ENCODE peak calls at places on chromosomes 13 and 19, in ten cellular contexts. One of them, this sample, is unnamed.

GRCh38 chr13:113747291-113747833 is 11.7 kb upstream of the TMEM255B start:
- DNase-seq in fibroblast of mammary gland: no peak
- DNase-seq in activated CD4-positive, alpha-beta T cell treated with anti-CD3 and anti-CD28 coated beads, Interleukin-2, amount 50 U/mL, for 48 hours: no peak
- DNase-seq in activated naive CD8-positive, alpha-beta T cell treated with anti-CD3 and anti-CD28 coated beads, Interleukin-2, amount 50 U/mL, for 24 hours: no peak
- DNase-seq in GM04504: no peak
- DNase-seq in occipital lobe: no peak
- DNase-seq in NCI-H526 treated with DMSO at 0.1 percent for 48 hours: no peak
- DNase-seq in anterior cingulate cortex: no peak
- DNase-seq in smooth muscle cell of the brain vasculature: no peak
- DNase-seq in NCI-H1930: no peak
- DNase-seq in this sample: no peak

GRCh38 chr19:19900124-19900523 is 622 bp upstream of the ZNF93 start:
- DNase-seq in fibroblast of mammary gland: peak
- DNase-seq in smooth muscle cell of the brain vasculature: no peak
- DNase-seq in anterior cingulate cortex: no peak
- DNase-seq in GM04504: peak
- DNase-seq in activated naive CD8-positive, alpha-beta T cell treated with anti-CD3 and anti-CD28 coated beads, Interleukin-2, amount 50 U/mL, for 24 hours: peak
- DNase-seq in NCI-H1930: no peak
- DNase-seq in NCI-H526 treated with DMSO at 0.1 percent for 48 hours: no peak
- DNase-seq in activated CD4-positive, alpha-beta T cell treated with anti-CD3 and anti-CD28 coated beads, Interleukin-2, amount 50 U/mL, for 48 hours: peak
- DNase-seq in occipital lobe: no peak
- DNase-seq in this sample: no peak

GRCh38 chr19:54420383-54421168 is 5.3 kb downstream of the TTYH1 start:
- DNase-seq in GM04504: no peak
- DNase-seq in NCI-H1930: no peak
- DNase-seq in NCI-H526 treated with DMSO at 0.1 percent for 48 hours: no peak
- DNase-seq in smooth muscle cell of the brain vasculature: no peak
- DNase-seq in activated CD4-positive, alpha-beta T cell treated with anti-CD3 and anti-CD28 coated beads, Interleukin-2, amount 50 U/mL, for 48 hours: no peak
- DNase-seq in fibroblast of mammary gland: peak
- DNase-seq in anterior cingulate cortex: peak
- DNase-seq in occipital lobe: peak
- DNase-seq in activated naive CD8-positive, alpha-beta T cell treated with anti-CD3 and anti-CD28 coated beads, Interleukin-2, amount 50 U/mL, for 24 hours: no peak
- DNase-seq in this sample: no peak

GRCh38 chr13:113972451-113973217 is 1.2 kb downstream of the C13orf46 start:
- DNase-seq in NCI-H1930: no peak
- DNase-seq in fibroblast of mammary gland: no peak
- DNase-seq in smooth muscle cell of the brain vasculature: no peak
- DNase-seq in NCI-H526 treated with DMSO at 0.1 percent for 48 hours: no peak
- DNase-seq in activated naive CD8-positive, alpha-beta T cell treated with anti-CD3 and anti-CD28 coated beads, Interleukin-2, amount 50 U/mL, for 24 hours: no peak
- DNase-seq in anterior cingulate cortex: no peak
- DNase-seq in activated CD4-positive, alpha-beta T cell treated with anti-CD3 and anti-CD28 coated beads, Interleukin-2, amount 50 U/mL, for 48 hours: no peak
- DNase-seq in GM04504: no peak
- DNase-seq in occipital lobe: no peak
- DNase-seq in this sample: no peak

GRCh38 chr13:30486230-30487074 is 20.7 kb upstream of the HMGB1 start:
- DNase-seq in fibroblast of mammary gland: no peak
- DNase-seq in GM04504: no peak
- DNase-seq in NCI-H526 treated with DMSO at 0.1 percent for 48 hours: no peak
- DNase-seq in activated CD4-positive, alpha-beta T cell treated with anti-CD3 and anti-CD28 coated beads, Interleukin-2, amount 50 U/mL, for 48 hours: no peak
- DNase-seq in smooth muscle cell of the brain vasculature: no peak
- DNase-seq in NCI-H1930: no peak
- DNase-seq in activated naive CD8-positive, alpha-beta T cell treated with anti-CD3 and anti-CD28 coated beads, Interleukin-2, amount 50 U/mL, for 24 hours: no peak
- DNase-seq in occipital lobe: no peak
- DNase-seq in anterior cingulate cortex: no peak
- DNase-seq in this sample: no peak

GRCh38 chr19:42683917-42684513 is 56.3 kb downstream of the PSG3 start:
- DNase-seq in occipital lobe: no peak
- DNase-seq in smooth muscle cell of the brain vasculature: no peak
- DNase-seq in activated CD4-positive, alpha-beta T cell treated with anti-CD3 and anti-CD28 coated beads, Interleukin-2, amount 50 U/mL, for 48 hours: peak
- DNase-seq in fibroblast of mammary gland: peak
- DNase-seq in NCI-H1930: no peak
- DNase-seq in anterior cingulate cortex: no peak
- DNase-seq in GM04504: peak
- DNase-seq in NCI-H526 treated with DMSO at 0.1 percent for 48 hours: no peak
- DNase-seq in activated naive CD8-positive, alpha-beta T cell treated with anti-CD3 and anti-CD28 coated beads, Interleukin-2, amount 50 U/mL, for 24 hours: peak
- DNase-seq in this sample: no peak

GRCh38 chr13:78593652-78594494 is 9.5 kb downstream of the POU4F1 start:
- DNase-seq in fibroblast of mammary gland: no peak
- DNase-seq in anterior cingulate cortex: no peak
- DNase-seq in smooth muscle cell of the brain vasculature: no peak
- DNase-seq in activated CD4-positive, alpha-beta T cell treated with anti-CD3 and anti-CD28 coated beads, Interleukin-2, amount 50 U/mL, for 48 hours: no peak
- DNase-seq in occipital lobe: no peak
- DNase-seq in NCI-H1930: no peak
- DNase-seq in activated naive CD8-positive, alpha-beta T cell treated with anti-CD3 and anti-CD28 coated beads, Interleukin-2, amount 50 U/mL, for 24 hours: no peak
- DNase-seq in GM04504: no peak
- DNase-seq in NCI-H526 treated with DMSO at 0.1 percent for 48 hours: peak
- DNase-seq in this sample: peak

GRCh38 chr19:7869910-7870511 is 4.2 kb downstream of the PRR36 start:
- DNase-seq in activated naive CD8-positive, alpha-beta T cell treated with anti-CD3 and anti-CD28 coated beads, Interleukin-2, amount 50 U/mL, for 24 hours: peak
- DNase-seq in fibroblast of mammary gland: peak
- DNase-seq in smooth muscle cell of the brain vasculature: no peak
- DNase-seq in NCI-H526 treated with DMSO at 0.1 percent for 48 hours: no peak
- DNase-seq in NCI-H1930: no peak
- DNase-seq in activated CD4-positive, alpha-beta T cell treated with anti-CD3 and anti-CD28 coated beads, Interleukin-2, amount 50 U/mL, for 48 hours: peak
- DNase-seq in anterior cingulate cortex: no peak
- DNase-seq in GM04504: no peak
- DNase-seq in occipital lobe: peak
- DNase-seq in this sample: no peak

GRCh38 chr13:110154370-110155031 is 152.5 kb downstream of the COL4A1 start:
- DNase-seq in fibroblast of mammary gland: no peak
- DNase-seq in GM04504: no peak
- DNase-seq in smooth muscle cell of the brain vasculature: no peak
- DNase-seq in NCI-H526 treated with DMSO at 0.1 percent for 48 hours: no peak
- DNase-seq in activated naive CD8-positive, alpha-beta T cell treated with anti-CD3 and anti-CD28 coated beads, Interleukin-2, amount 50 U/mL, for 24 hours: no peak
- DNase-seq in anterior cingulate cortex: no peak
- DNase-seq in NCI-H1930: no peak
- DNase-seq in activated CD4-positive, alpha-beta T cell treated with anti-CD3 and anti-CD28 coated beads, Interleukin-2, amount 50 U/mL, for 48 hours: no peak
- DNase-seq in occipital lobe: no peak
- DNase-seq in this sample: no peak

GRCh38 chr19:2097330-2098327 is 914 bp downstream of the IZUMO4 start:
- DNase-seq in anterior cingulate cortex: peak
- DNase-seq in occipital lobe: no peak
- DNase-seq in fibroblast of mammary gland: no peak
- DNase-seq in GM04504: no peak
- DNase-seq in activated CD4-positive, alpha-beta T cell treated with anti-CD3 and anti-CD28 coated beads, Interleukin-2, amount 50 U/mL, for 48 hours: peak
- DNase-seq in activated naive CD8-positive, alpha-beta T cell treated with anti-CD3 and anti-CD28 coated beads, Interleukin-2, amount 50 U/mL, for 24 hours: peak
- DNase-seq in NCI-H526 treated with DMSO at 0.1 percent for 48 hours: no peak
- DNase-seq in NCI-H1930: no peak
- DNase-seq in smooth muscle cell of the brain vasculature: no peak
- DNase-seq in this sample: no peak

GRCh38 chr13:93345642-93346220 is 119.1 kb downstream of the GPC6 start:
- DNase-seq in NCI-H1930: no peak
- DNase-seq in NCI-H526 treated with DMSO at 0.1 percent for 48 hours: no peak
- DNase-seq in smooth muscle cell of the brain vasculature: no peak
- DNase-seq in activated naive CD8-positive, alpha-beta T cell treated with anti-CD3 and anti-CD28 coated beads, Interleukin-2, amount 50 U/mL, for 24 hours: no peak
- DNase-seq in activated CD4-positive, alpha-beta T cell treated with anti-CD3 and anti-CD28 coated beads, Interleukin-2, amount 50 U/mL, for 48 hours: no peak
- DNase-seq in GM04504: no peak
- DNase-seq in anterior cingulate cortex: no peak
- DNase-seq in occipital lobe: no peak
- DNase-seq in fibroblast of mammary gland: no peak
- DNase-seq in this sample: no peak

GRCh38 chr13:49567501-49567900 is 17.9 kb downstream of the RCBTB1 start:
- DNase-seq in occipital lobe: no peak
- DNase-seq in fibroblast of mammary gland: no peak
- DNase-seq in NCI-H1930: no peak
- DNase-seq in activated CD4-positive, alpha-beta T cell treated with anti-CD3 and anti-CD28 coated beads, Interleukin-2, amount 50 U/mL, for 48 hours: no peak
- DNase-seq in anterior cingulate cortex: no peak
- DNase-seq in NCI-H526 treated with DMSO at 0.1 percent for 48 hours: no peak
- DNase-seq in activated naive CD8-positive, alpha-beta T cell treated with anti-CD3 and anti-CD28 coated beads, Interleukin-2, amount 50 U/mL, for 24 hours: no peak
- DNase-seq in smooth muscle cell of the brain vasculature: no peak
- DNase-seq in GM04504: no peak
- DNase-seq in this sample: no peak

GRCh38 chr19:55546822-55547614 is 1.7 kb upstream of the SBK3 start:
- DNase-seq in NCI-H526 treated with DMSO at 0.1 percent for 48 hours: no peak
- DNase-seq in activated naive CD8-positive, alpha-beta T cell treated with anti-CD3 and anti-CD28 coated beads, Interleukin-2, amount 50 U/mL, for 24 hours: no peak
- DNase-seq in occipital lobe: peak
- DNase-seq in fibroblast of mammary gland: peak
- DNase-seq in anterior cingulate cortex: no peak
- DNase-seq in smooth muscle cell of the brain vasculature: no peak
- DNase-seq in activated CD4-positive, alpha-beta T cell treated with anti-CD3 and anti-CD28 coated beads, Interleukin-2, amount 50 U/mL, for 48 hours: no peak
- DNase-seq in GM04504: no peak
- DNase-seq in NCI-H1930: no peak
- DNase-seq in this sample: no peak

GRCh38 chr13:104111031-104111430 is 1044.8 kb upstream of the SLC10A2 start:
- DNase-seq in smooth muscle cell of the brain vasculature: no peak
- DNase-seq in NCI-H1930: no peak
- DNase-seq in activated naive CD8-positive, alpha-beta T cell treated with anti-CD3 and anti-CD28 coated beads, Interleukin-2, amount 50 U/mL, for 24 hours: no peak
- DNase-seq in NCI-H526 treated with DMSO at 0.1 percent for 48 hours: no peak
- DNase-seq in GM04504: no peak
- DNase-seq in activated CD4-positive, alpha-beta T cell treated with anti-CD3 and anti-CD28 coated beads, Interleukin-2, amount 50 U/mL, for 48 hours: no peak
- DNase-seq in fibroblast of mammary gland: no peak
- DNase-seq in occipital lobe: no peak
- DNase-seq in anterior cingulate cortex: no peak
- DNase-seq in this sample: no peak

GRCh38 chr19:29843180-29844051 is 31.6 kb downstream of the CCNE1 start:
- DNase-seq in GM04504: no peak
- DNase-seq in smooth muscle cell of the brain vasculature: no peak
- DNase-seq in fibroblast of mammary gland: peak
- DNase-seq in NCI-H1930: no peak
- DNase-seq in anterior cingulate cortex: no peak
- DNase-seq in activated naive CD8-positive, alpha-beta T cell treated with anti-CD3 and anti-CD28 coated beads, Interleukin-2, amount 50 U/mL, for 24 hours: no peak
- DNase-seq in activated CD4-positive, alpha-beta T cell treated with anti-CD3 and anti-CD28 coated beads, Interleukin-2, amount 50 U/mL, for 48 hours: no peak
- DNase-seq in occipital lobe: peak
- DNase-seq in NCI-H526 treated with DMSO at 0.1 percent for 48 hours: no peak
- DNase-seq in this sample: no peak

GRCh38 chr13:85497652-85498051 is 301.6 kb downstream of the SLITRK6 start:
- DNase-seq in occipital lobe: no peak
- DNase-seq in activated naive CD8-positive, alpha-beta T cell treated with anti-CD3 and anti-CD28 coated beads, Interleukin-2, amount 50 U/mL, for 24 hours: no peak
- DNase-seq in activated CD4-positive, alpha-beta T cell treated with anti-CD3 and anti-CD28 coated beads, Interleukin-2, amount 50 U/mL, for 48 hours: no peak
- DNase-seq in NCI-H1930: no peak
- DNase-seq in NCI-H526 treated with DMSO at 0.1 percent for 48 hours: no peak
- DNase-seq in anterior cingulate cortex: no peak
- DNase-seq in smooth muscle cell of the brain vasculature: peak
- DNase-seq in GM04504: peak
- DNase-seq in fibroblast of mammary gland: peak
- DNase-seq in this sample: no peak

GRCh38 chr19:869245-870177 is 10.0 kb downstream of the CFD start:
- DNase-seq in smooth muscle cell of the brain vasculature: peak
- DNase-seq in activated CD4-positive, alpha-beta T cell treated with anti-CD3 and anti-CD28 coated beads, Interleukin-2, amount 50 U/mL, for 48 hours: no peak
- DNase-seq in NCI-H1930: no peak
- DNase-seq in anterior cingulate cortex: no peak
- DNase-seq in occipital lobe: no peak
- DNase-seq in fibroblast of mammary gland: peak
- DNase-seq in activated naive CD8-positive, alpha-beta T cell treated with anti-CD3 and anti-CD28 coated beads, Interleukin-2, amount 50 U/mL, for 24 hours: no peak
- DNase-seq in NCI-H526 treated with DMSO at 0.1 percent for 48 hours: no peak
- DNase-seq in GM04504: peak
- DNase-seq in this sample: no peak

This sample was measured in NCI-H1417 treated with DMSO at 0.1 percent for 48 hours.